ENCODE peak calls at places on chromosomes 6 and 20, in four cellular contexts. T, D, C and J are unnamed samples.

GRCh38 chr20:41306061-41306727 is 11.3 kb downstream of the ZHX3 start:
- DNase-seq in T (no peak), D (no peak), C (no peak), J (no peak)

GRCh38 chr6:25025919-25026301 is 90.2 kb upstream of the RIPOR2 start:
- DNase-seq in T (no peak), C (no peak), D (no peak), J (no peak)

GRCh38 chr6:139149383-139149782 is 14.5 kb downstream of the HECA start:
- DNase-seq in D (no peak), C (no peak), T (no peak), J (peak; percentile 83)

GRCh38 chr6:152984387-152984872 is 1.6 kb upstream of the FBXO5 start:
- DNase-seq in D (no peak), T (no peak), C (no peak), J (no peak)

GRCh38 chr6:70390067-70390466 is 23.2 kb upstream of the FAM135A start:
- DNase-seq in T (no peak), D (no peak), C (no peak), J (no peak)

GRCh38 chr6:44700422-44700821 is 312.9 kb downstream of the CDC5L start:
- DNase-seq in D (no peak), C (no peak), T (no peak), J (no peak)

GRCh38 chr20:20206788-20207187 is 154.5 kb downstream of the CFAP61 start:
- DNase-seq in C (no peak), D (no peak), T (no peak), J (no peak)

GRCh38 chr6:90406142-90406794 is 109.6 kb upstream of the BACH2 start:
- DNase-seq in T (no peak), C (no peak), D (no peak), J (no peak)

GRCh38 chr6:70371454-70372105 is 41.7 kb upstream of the FAM135A start:
- DNase-seq in T (peak; percentile 71), C (no peak), D (peak; percentile 60), J (peak; percentile 82)

GRCh38 chr6:156269751-156270369 is 507.3 kb upstream of the ARID1B start:
- DNase-seq in D (no peak), T (no peak), C (no peak), J (no peak)

GRCh38 chr20:43446361-43446879 is 11.3 kb upstream of the SRSF6 start:
- DNase-seq in C (no peak), T (no peak), D (no peak), J (no peak)

GRCh38 chr6:33770116-33770832 is 18.7 kb downstream of the LEMD2 start:
- DNase-seq in T (peak; percentile 21), D (peak; percentile 58), C (no peak), J (no peak)

GRCh38 chr6:33769248-33769821 is 19.6 kb downstream of the LEMD2 start:
- DNase-seq in D (no peak), C (no peak), T (no peak), J (no peak)

GRCh38 chr6:33766921-33767700 is 20.4 kb upstream of the IP6K3 start:
- DNase-seq in C (no peak), D (no peak), T (no peak), J (no peak)

GRCh38 chr6:33770833-33771341 is 18.0 kb downstream of the LEMD2 start:
- DNase-seq in C (no peak), T (no peak), D (no peak), J (no peak)

GRCh38 chr6:33768644-33769120 is 20.2 kb downstream of the LEMD2 start:
- DNase-seq in T (peak; percentile 82), D (peak; percentile 89), C (peak; percentile 59), J (no peak)
- H3K27ac ChIP-seq in T (peak overlapping the region; percentile 4), D (no peak overlapping the region), C (no peak overlapping the region), J (peak overlapping the region; percentile 100)

DNA sequence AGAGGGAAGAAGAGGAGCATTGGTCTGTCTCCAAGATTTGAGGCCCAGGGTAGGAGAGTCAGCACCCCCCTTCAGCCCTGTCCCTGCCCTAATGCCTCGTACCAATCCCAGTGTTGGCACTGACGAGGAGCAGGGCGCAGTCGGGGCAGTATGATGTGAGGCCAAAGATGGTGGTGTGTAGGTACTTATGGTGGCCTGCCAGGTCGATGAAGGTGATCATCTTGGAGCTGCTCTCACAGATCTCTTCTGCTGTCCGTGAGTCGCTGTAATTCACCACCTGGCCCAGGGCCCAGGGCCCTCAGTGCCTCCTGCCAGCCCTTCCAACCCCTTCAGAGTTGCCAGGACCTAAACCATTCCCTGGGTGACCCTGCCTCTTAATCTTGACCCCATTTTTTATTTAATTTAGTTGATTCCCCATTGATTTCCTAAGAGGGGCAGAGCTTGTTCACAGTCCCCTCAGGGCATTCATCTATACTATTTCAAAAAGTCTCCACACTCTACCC is 4.2 kb downstream of the GTPBP2 start:
- DNase-seq in T (no peak), D (no peak), C (no peak), J (no peak)
- TF ChIP-seq POLR2AphosphoS5 in T (no peak), D (no peak), C (no peak), J (no peak)

DNA sequence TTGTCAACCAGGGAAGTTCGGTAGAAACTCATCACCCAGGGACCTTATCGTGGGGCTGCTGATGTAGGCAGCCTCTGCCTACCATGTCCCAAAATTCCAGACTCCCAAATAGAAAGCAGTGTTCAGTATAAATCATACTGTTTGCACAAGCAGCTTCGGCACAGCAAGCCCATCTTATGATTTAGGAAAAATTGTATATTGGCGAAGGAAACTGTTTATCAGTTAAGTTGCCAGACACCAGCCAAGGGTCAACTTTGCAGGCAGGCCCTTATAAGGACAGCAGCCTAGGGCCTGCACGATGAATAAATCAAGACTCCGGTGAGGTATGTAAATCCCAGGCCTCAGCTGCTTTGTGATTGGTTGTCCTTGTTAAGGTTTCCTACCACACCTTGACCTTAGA is 36.8 kb downstream of the GFOD1 start:
- DNase-seq in D (no peak), T (no peak), C (no peak), J (no peak)
- H3K27ac ChIP-seq in D (no peak overlapping the region), T (no peak overlapping the region), C (no peak overlapping the region), J (no peak overlapping the region)

GRCh38 chr6:47376930-47377329 is 67.2 kb upstream of the TNFRSF21 start:
- DNase-seq in T (no peak), C (no peak), D (no peak), J (no peak)
- TF ChIP-seq POLR2AphosphoS5 in T (no peak), C (no peak), D (no peak), J (no peak)

GRCh38 chr6:38144365-38144764 is 324.8 kb downstream of the ZFAND3 start:
- DNase-seq in C (no peak), T (no peak), D (no peak), J (no peak)
- H3K27ac ChIP-seq in C (no peak overlapping the region), T (no peak overlapping the region), D (no peak overlapping the region), J (no peak overlapping the region)

DNA sequence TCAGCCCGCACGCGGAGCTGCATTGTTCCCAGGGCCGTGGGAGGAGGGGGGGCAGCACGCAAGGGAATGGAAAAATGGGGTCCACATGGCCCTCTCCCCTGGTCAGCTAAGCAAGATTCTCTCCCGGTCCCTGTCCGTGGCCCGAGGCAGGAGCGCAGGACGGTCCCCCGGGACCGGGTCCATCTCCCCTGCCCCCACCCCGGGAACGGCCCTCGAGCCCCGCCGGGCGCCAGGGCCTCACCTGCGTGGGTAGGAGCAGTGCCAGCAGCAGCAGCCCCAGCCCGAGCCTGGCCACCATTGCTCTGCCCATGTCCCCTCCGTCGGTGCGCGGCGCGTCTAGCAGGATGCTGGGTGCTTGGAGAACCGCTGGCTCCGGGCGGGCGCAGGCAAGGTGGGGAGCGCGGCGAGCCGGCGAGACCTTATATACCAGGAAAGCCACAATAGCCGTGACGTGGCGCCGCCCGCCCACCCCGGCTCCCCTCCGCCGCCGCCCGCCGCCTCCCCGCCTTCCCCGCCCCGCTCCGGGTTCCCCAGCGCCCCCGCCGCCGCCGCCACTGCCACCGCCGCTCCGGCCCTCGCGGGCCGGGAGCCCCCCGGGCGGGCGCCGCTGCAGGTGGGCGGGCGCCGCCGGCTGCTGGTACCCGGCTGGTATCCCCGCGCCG is at the start of gene CD24:
- DNase-seq in T (no peak), C (peak; percentile 39), D (peak; percentile 81), J (no peak)
- TF ChIP-seq POLR2AphosphoS5 in T (no peak), C (peak; percentile 71), D (peak; percentile 92), J (no peak)

GRCh38 chr6:2768125-2768524 is 2.9 kb downstream of the WRNIP1 start:
- DNase-seq in C (no peak), T (peak; percentile 35), D (no peak), J (no peak)
- H3K27ac ChIP-seq in C (no peak overlapping the region), T (no peak overlapping the region), D (no peak overlapping the region), J (no peak overlapping the region)